ENCODE peak calls at places on chromosome 4, in four cellular contexts. One of them, this sample, is unnamed.

GRCh38 chr4:158182736-158183135 is 9.9 kb upstream of the GASK1B start:
- DNase-seq in left kidney: no peak
- DNase-seq in AG04450: no peak
- DNase-seq in ovary: no peak
- DNase-seq in this sample: no peak

GRCh38 chr4:109332926-109333464 is 30.5 kb upstream of the COL25A1 start:
- DNase-seq in AG04450: no peak
- DNase-seq in left kidney: no peak
- DNase-seq in ovary: no peak
- DNase-seq in this sample: no peak

GRCh38 chr4:85028910-85029309 is 62.4 kb upstream of the WDFY3 start:
- DNase-seq in AG04450: no peak
- DNase-seq in left kidney: no peak
- DNase-seq in ovary: no peak
- DNase-seq in this sample: no peak

GRCh38 chr4:56641494-56642051 is 39.5 kb downstream of the HOPX start:
- DNase-seq in left kidney: no peak
- DNase-seq in AG04450: peak
- DNase-seq in ovary: no peak
- DNase-seq in this sample: no peak

GRCh38 chr4:112813790-112814189 is 176.8 kb downstream of the LARP7 start:
- DNase-seq in AG04450: peak
- DNase-seq in ovary: no peak
- DNase-seq in left kidney: no peak
- DNase-seq in this sample: no peak

GRCh38 chr4:108884596-108884995 is 121.7 kb upstream of the ETNPPL start:
- DNase-seq in AG04450: no peak
- DNase-seq in left kidney: no peak
- DNase-seq in ovary: no peak
- DNase-seq in this sample: no peak

GRCh38 chr4:145041378-145041777 is 56.6 kb downstream of the ANAPC10 start:
- DNase-seq in AG04450: no peak
- DNase-seq in ovary: no peak
- DNase-seq in left kidney: no peak
- DNase-seq in this sample: no peak

GRCh38 chr4:185811509-185812364 is at the start of gene SORBS2:
- DNase-seq in AG04450: no peak
- DNase-seq in ovary: no peak
- DNase-seq in left kidney: peak
- DNase-seq in this sample: no peak

This sample was measured in KG1.